ENCODE peak calls at places on chromosomes 2 and 18, in four cellular contexts. S is IMR-90; D is breast epithelium; O is CD4-positive, alpha-beta memory T cell. X is an unnamed sample. For H3K36me3, the result is how much of the 10 kb centered on the place peaks cover.

GRCh38 chr2:104523921-104524320 is 330.0 kb upstream of the POU3F3 start:
- DNase-seq in D (no peak), S (no peak), O (no peak), X (no peak)

GRCh38 chr2:172427990-172428840 is 829 bp downstream of the ITGA6 start:
- DNase-seq in S (no peak), O (peak), D (no peak), X (peak)

GRCh38 chr18:50802133-50802532 is 17.7 kb downstream of the MRO start:
- DNase-seq in O (no peak), D (no peak), S (no peak), X (peak)

GRCh38 chr2:64133828-64134227 is 10.4 kb downstream of the PELI1 start:
- DNase-seq in S (peak), D (no peak), O (no peak), X (no peak)

GRCh38 chr18:23627325-23627724 is 35.4 kb downstream of the ANKRD29 start:
- DNase-seq in O (no peak), D (no peak), S (peak), X (no peak)

GRCh38 chr2:227509824-227510619 is 38.1 kb downstream of the AGFG1 start:
- DNase-seq in O (no peak), S (peak), D (no peak), X (no peak)

GRCh38 chr2:175585531-175585930 is 404.0 kb upstream of the ATP5MC3 start:
- DNase-seq in D (no peak), O (no peak), S (no peak), X (no peak)

GRCh38 chr2:73323551-73323950 is 30.2 kb upstream of the EGR4 start:
- DNase-seq in S (no peak), O (no peak), D (no peak), X (no peak)

GRCh38 chr18:13433685-13434084 is 215.1 kb downstream of the LDLRAD4 start:
- DNase-seq in S (no peak), D (no peak), O (no peak), X (no peak)

GRCh38 chr2:24845691-24846090 is 52.5 kb downstream of the CENPO start:
- DNase-seq in S (no peak), O (no peak), D (no peak), X (no peak)

GRCh38 chr2:119745566-119745965 is 14.2 kb upstream of the PTPN4 start:
- DNase-seq in D (no peak), S (no peak), O (no peak), X (no peak)

GRCh38 chr2:70553584-70554337 is at the start of gene TGFA:
- DNase-seq in D (peak), S (no peak), O (peak), X (peak)

GRCh38 chr2:73700111-73700510 is 37.0 kb downstream of the TPRKB start:
- DNase-seq in O (no peak), D (no peak), S (peak), X (no peak)

GRCh38 chr2:168740360-168740759 is 62.1 kb upstream of the NOSTRIN start:
- DNase-seq in D (no peak), S (peak), O (no peak), X (no peak)

GRCh38 chr18:36175481-36175880 is 11.8 kb upstream of the MOCOS start:
- DNase-seq in D (no peak), S (no peak), O (no peak), X (no peak)

GRCh38 chr2:30444283-30444682 is 2.8 kb upstream of the LCLAT1 start:
- DNase-seq in D (no peak), O (no peak), S (no peak), X (no peak)

GRCh38 chr2:236021497-236022057 is 146.6 kb downstream of the GBX2 start:
- DNase-seq in O (no peak), D (no peak), S (no peak), X (no peak)

GRCh38 chr2:71609958-71610357 is 156.6 kb downstream of the DYSF start:
- DNase-seq in S (peak), D (no peak), O (no peak), X (peak)

GRCh38 chr2:68565858-68566257 is 77.5 kb upstream of the PROKR1 start:
- DNase-seq in D (no peak), O (no peak), S (peak), X (no peak)

GRCh38 chr18:28584726-28585125 is 407.8 kb upstream of the CDH2 start:
- DNase-seq in S (peak), O (no peak), D (no peak), X (no peak)

GRCh38 chr2:168169097-168169745 is 78.2 kb downstream of the STK39 start:
- DNase-seq in S (peak), O (no peak), D (no peak), X (no peak)

GRCh38 chr2:236619910-236620612 is 50.4 kb downstream of the ACKR3 start:
- DNase-seq in S (no peak), O (no peak), D (no peak), X (no peak)

GRCh38 chr2:207683879-207684627 is 27.4 kb upstream of the CCNYL1 start:
- DNase-seq in S (peak), O (no peak), D (no peak), X (no peak)

GRCh38 chr2:69578201-69578555 is 65.4 kb downstream of the AAK1 start:
- DNase-seq in S (no peak), O (no peak), D (no peak), X (no peak)

GRCh38 chr2:106961328-106961727 is 75.4 kb upstream of the ST6GAL2 start:
- DNase-seq in D (no peak), O (no peak), S (peak), X (no peak)

GRCh38 chr18:48317781-48318381 is 91.3 kb downstream of the ZBTB7C start:
- DNase-seq in S (no peak), D (no peak), O (no peak), X (no peak)

GRCh38 chr18:3177902-3178687 is 41.7 kb downstream of the MYOM1 start:
- DNase-seq in O (no peak), D (no peak), S (peak), X (no peak)

DNA sequence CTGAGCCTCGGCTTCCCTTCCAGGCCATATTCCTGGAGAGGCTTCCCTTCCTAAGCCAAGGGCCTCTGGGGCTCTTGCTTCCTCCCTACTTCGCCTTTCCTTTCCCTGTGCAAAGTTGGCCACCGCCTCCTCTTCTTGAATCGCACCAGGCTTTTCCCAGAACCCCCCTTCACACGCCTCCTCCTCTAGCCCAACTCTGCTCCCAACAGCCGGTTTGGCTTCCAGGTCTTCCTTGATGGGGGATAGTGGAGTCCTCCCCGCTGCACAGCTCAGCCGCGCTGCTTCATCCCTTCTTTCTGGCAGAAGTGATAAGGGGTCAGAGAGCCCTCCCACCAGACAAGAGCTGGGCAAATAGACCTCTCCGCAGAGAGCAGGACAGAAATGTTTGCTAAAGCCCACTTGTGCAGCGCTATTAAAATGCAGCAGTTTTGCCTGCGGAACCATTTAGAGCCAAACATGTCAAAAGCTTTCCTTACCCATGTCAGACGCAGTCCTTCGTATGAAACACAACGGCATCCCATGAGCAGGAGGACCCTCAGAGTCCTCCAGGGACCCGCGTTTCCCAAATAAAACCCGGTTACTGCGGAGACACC is 56.5 kb downstream of the SNORC start:
- DNase-seq in O (no peak), S (no peak), D (no peak), X (peak)
- H3K4me3 ChIP-seq in O (no peak), S (no peak), D (peak), X (peak)

DNA sequence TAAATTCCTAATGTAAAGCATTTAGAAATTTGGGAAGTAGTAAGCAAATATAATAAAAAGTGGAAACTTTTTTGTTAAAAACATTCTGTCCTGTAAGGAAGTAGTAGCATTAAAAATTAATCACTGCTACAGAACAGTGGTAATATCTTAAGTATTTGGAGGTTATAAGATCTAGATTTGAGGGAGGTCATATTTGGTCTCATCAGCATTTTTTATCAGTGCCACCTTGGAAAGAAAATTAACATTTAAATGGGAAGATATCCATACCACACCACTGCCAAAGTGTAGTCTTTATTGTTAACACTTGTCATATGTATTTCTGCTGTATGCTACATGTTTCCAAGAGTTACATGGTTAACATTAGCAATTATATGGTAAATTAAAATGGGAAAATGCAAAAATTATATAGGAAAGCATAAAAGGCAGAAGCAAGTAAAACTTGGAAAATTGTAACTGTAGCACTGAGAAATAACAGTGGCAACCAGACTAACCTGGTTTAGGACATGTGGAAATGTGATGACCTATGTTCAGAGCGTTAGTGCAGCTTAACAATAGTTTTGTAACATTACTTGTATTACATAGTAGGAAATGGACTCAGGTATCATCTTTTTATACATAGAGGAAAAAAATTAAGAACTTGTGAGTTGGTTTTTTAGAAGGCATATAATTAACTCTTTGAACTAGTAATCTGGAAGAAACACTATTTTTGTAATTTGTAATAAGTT is 47.2 kb downstream of the CLIP4 start:
- DNase-seq in S (no peak), O (no peak), D (no peak), X (no peak)
- H3K36me3 ChIP-seq in S (under half), O (under half), D (under half), X (under half)

GRCh38 chr2:177783835-177784448 is 288.6 kb downstream of the PDE11A start:
- DNase-seq in D (no peak), O (peak), S (peak), X (no peak)
- H3K4me3 ChIP-seq in D (peak), O (no peak), S (no peak), X (no peak)

DNA sequence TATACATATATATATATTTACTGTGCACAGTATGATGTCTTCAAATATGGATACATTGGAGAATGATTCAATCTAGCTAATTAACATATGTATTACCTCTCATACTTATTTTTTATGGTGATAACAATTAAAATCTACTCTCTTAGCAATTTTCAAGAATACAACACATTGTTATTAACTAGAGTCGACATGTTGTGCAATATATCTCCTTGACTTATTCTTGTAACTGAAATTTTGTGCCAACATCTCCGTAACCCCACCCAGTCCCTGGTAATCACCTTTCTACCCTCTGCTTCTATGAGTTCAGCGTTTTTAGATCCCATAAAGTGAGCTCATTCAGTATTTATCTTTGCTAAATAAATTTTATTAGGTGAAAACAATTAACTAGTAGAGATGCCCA is 216.4 kb upstream of the TMEM200C start:
- DNase-seq in S (no peak), D (no peak), O (no peak), X (no peak)
- H3K36me3 ChIP-seq in S (under half), D (under half), O (under half), X (under half)

GRCh38 chr2:11892041-11892440 is 145.6 kb downstream of the LPIN1 start:
- DNase-seq in D (no peak), S (no peak), O (no peak), X (no peak)

GRCh38 chr2:11889101-11889850 is 142.8 kb downstream of the LPIN1 start:
- DNase-seq in O (no peak), D (no peak), S (no peak), X (no peak)

GRCh38 chr2:11889854-11890253 is 143.4 kb downstream of the LPIN1 start:
- DNase-seq in S (no peak), D (no peak), O (no peak), X (no peak)

GRCh38 chr2:11891028-11891427 is 144.6 kb downstream of the LPIN1 start:
- DNase-seq in O (no peak), D (no peak), S (no peak), X (no peak)

DNA sequence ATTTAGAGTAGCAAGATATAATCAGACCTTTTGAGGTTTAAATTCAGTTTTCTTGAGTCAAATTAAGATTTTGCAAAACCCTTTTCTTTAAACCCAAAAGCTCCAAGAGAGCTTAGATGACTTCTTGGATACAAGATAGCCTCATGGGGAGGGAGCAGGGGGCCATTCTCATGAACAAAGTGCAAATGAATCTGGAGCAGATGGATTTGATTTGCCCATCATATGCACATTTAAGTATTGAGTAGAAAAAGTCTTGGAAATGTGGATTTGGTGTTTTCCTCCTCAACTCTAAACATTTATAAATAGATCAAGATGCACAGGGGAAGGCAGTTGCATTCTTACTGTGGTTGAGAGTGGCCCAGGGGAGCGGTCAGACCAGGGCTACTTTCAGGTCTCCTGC is 145.2 kb downstream of the LPIN1 start:
- DNase-seq in O (no peak), D (no peak), S (no peak), X (no peak)
- H3K4me3 ChIP-seq in O (no peak), D (no peak), S (no peak), X (no peak)

GRCh38 chr2:11459816-11460215 is 6.1 kb downstream of the E2F6 start:
- DNase-seq in D (no peak), S (no peak), O (no peak), X (no peak)

GRCh38 chr2:11457935-11458334 is 8.0 kb downstream of the E2F6 start:
- DNase-seq in S (no peak), D (no peak), O (no peak), X (no peak)

GRCh38 chr2:11454824-11455223 is 11.1 kb downstream of the E2F6 start:
- DNase-seq in D (no peak), O (no peak), S (no peak), X (no peak)

GRCh38 chr2:11456251-11456650 is 9.7 kb downstream of the E2F6 start:
- DNase-seq in D (no peak), S (no peak), O (no peak), X (no peak)

DNA sequence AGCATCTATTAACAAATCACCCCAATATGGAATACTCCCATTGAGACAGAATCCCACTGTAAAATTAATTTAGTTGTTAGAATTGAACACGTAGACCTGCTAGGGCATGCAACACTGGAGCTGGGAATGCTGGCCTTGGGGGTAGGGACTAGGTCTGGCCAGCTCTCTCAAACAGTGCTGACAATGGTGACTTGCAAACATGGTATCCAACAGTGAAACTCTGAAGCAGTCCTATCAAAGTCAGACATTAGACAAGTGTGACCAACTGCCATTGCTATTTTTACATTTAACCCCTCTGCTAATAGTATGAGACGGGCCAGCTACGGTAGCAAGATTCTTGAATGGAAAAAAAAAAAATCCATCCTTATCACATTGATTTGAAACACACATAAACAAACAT is 7.2 kb downstream of the E2F6 start:
- DNase-seq in S (no peak), O (no peak), D (no peak), X (no peak)
- H3K36me3 ChIP-seq in S (under half), O (under half), D (under half), X (under half)

GRCh38 chr2:102737435-102737834 is 24.4 kb upstream of the TMEM182 start:
- DNase-seq in O (no peak), S (no peak), D (no peak), X (no peak)
- H3K4me3 ChIP-seq in O (peak), S (no peak), D (peak), X (no peak)

GRCh38 chr2:95109260-95109659 is 12.3 kb downstream of the MRPS5 start:
- DNase-seq in O (no peak), S (no peak), D (no peak), X (no peak)
- H3K36me3 ChIP-seq in O (half or more), S (half or more), D (under half), X (under half)